ENCODE peak calls at places on chromosomes 16 and 17, in seven cellular contexts. H, D, K, W, R, Z and A are unnamed samples.
A peak's percentile ranks its signal among the peaks of the same experiment; 100 is the strongest.

GRCh38 chr17:69539274-69539673 is 124.8 kb downstream of the MAP2K6 start:
- DNase-seq in K (no peak), W (no peak), D (no peak), H (no peak), Z (no peak), R (no peak), A (no peak)

GRCh38 chr17:1164935-1165556 is 14.7 kb downstream of the ABR start:
- DNase-seq in H (no peak), Z (no peak), R (no peak), K (no peak), W (no peak), D (no peak), A (no peak)

GRCh38 chr17:80712610-80713009 is 168.0 kb downstream of the RPTOR start:
- DNase-seq in R (no peak), K (no peak), H (no peak), Z (no peak), W (no peak), D (no peak), A (no peak)

GRCh38 chr17:15278381-15278780 is 13.3 kb upstream of the PMP22 start:
- DNase-seq in R (no peak), Z (no peak), D (no peak), K (no peak), H (no peak), W (no peak), A (no peak)

GRCh38 chr17:34261568-34261967 is 6.5 kb downstream of the CCL2 start:
- DNase-seq in K (no peak), D (no peak), R (no peak), H (no peak), Z (no peak), W (no peak), A (no peak)

GRCh38 chr17:35087731-35088646 is 24.5 kb upstream of the RFFL start:
- DNase-seq in K (peak; percentile 74), H (no peak), W (no peak), R (no peak), D (peak; percentile 69), Z (peak; percentile 49), A (peak; percentile 70)

GRCh38 chr16:85221810-85222150 is 109.5 kb upstream of the CIBAR2 start:
- DNase-seq in H (no peak), D (no peak), R (no peak), K (no peak), W (no peak), Z (no peak), A (no peak)

GRCh38 chr17:76208120-76208519 is 32.2 kb downstream of the RNF157 start:
- DNase-seq in Z (no peak), R (no peak), W (no peak), H (peak; percentile 66), D (no peak), K (no peak), A (no peak)

GRCh38 chr17:7745748-7746470 is 28.4 kb downstream of the DNAH2 start:
- DNase-seq in D (no peak), K (peak; percentile 33), W (peak; percentile 73), H (no peak), R (no peak), Z (peak; percentile 61), A (no peak)

GRCh38 chr17:82848022-82848592 is 8.3 kb upstream of the ZNF750 start:
- DNase-seq in H (no peak), Z (peak; percentile 83), W (no peak), R (no peak), K (no peak), D (no peak), A (no peak)

GRCh38 chr16:67040906-67041305 is 12.0 kb downstream of the CBFB start:
- DNase-seq in W (no peak), D (no peak), K (no peak), R (no peak), H (no peak), Z (no peak), A (no peak)

GRCh38 chr17:65975878-65976277 is 216.1 kb downstream of the CEP112 start:
- DNase-seq in H (no peak), R (no peak), K (no peak), D (no peak), Z (no peak), W (no peak), A (no peak)

GRCh38 chr16:27718767-27719445 is 169.0 kb downstream of the KATNIP start:
- DNase-seq in W (peak; percentile 40), D (peak; percentile 56), K (no peak), H (no peak), R (no peak), Z (peak; percentile 77), A (no peak)

GRCh38 chr17:73281926-73282325 is 20.2 kb upstream of the CPSF4L start:
- DNase-seq in Z (no peak), R (no peak), W (no peak), H (peak; percentile 76), K (no peak), D (no peak), A (no peak)

GRCh38 chr17:47087093-47087492 is 102.0 kb downstream of the CDC27 start:
- DNase-seq in Z (peak; percentile 28), K (no peak), W (no peak), R (no peak), D (no peak), H (no peak), A (no peak)

GRCh38 chr17:31696184-31696602 is 162.9 kb downstream of the COPRS start:
- DNase-seq in H (no peak), R (peak; percentile 49), K (no peak), D (peak; percentile 90), Z (peak; percentile 50), W (no peak), A (no peak)

GRCh38 chr17:78834571-78834970 is 6.0 kb downstream of the USP36 start:
- DNase-seq in H (no peak), Z (no peak), K (no peak), D (no peak), R (no peak), W (no peak), A (no peak)

GRCh38 chr16:24580665-24581064 is 41.3 kb downstream of the RBBP6 start:
- DNase-seq in R (no peak), K (no peak), W (no peak), H (no peak), D (peak; percentile 41), Z (no peak), A (peak; percentile 25)

GRCh38 chr17:82031303-82031884 is at the start of gene RAC3:
- DNase-seq in Z (no peak), W (no peak), H (no peak), D (peak; percentile 93), R (no peak), K (peak; percentile 71), A (peak; percentile 66)

GRCh38 chr17:4728124-4728523 is 3.1 kb upstream of the MED11 start:
- DNase-seq in D (no peak), R (no peak), H (no peak), K (no peak), W (no peak), Z (no peak), A (no peak)

GRCh38 chr16:87951550-87952538 is 610 bp downstream of the BANP start:
- DNase-seq in R (no peak), W (no peak), K (peak; percentile 30), H (no peak), Z (peak; percentile 48), D (peak; percentile 46), A (no peak)

GRCh38 chr17:80101946-80102706 is 745 bp downstream of the GAA start:
- DNase-seq in D (peak; percentile 74), K (peak; percentile 57), Z (peak; percentile 30), W (no peak), H (no peak), R (no peak), A (no peak)

GRCh38 chr17:49775546-49776260 is 11.8 kb upstream of the FAM117A start:
- DNase-seq in D (no peak), K (no peak), Z (peak; percentile 18), H (no peak), W (no peak), R (no peak), A (no peak)

GRCh38 chr17:21368545-21369246 is 7.5 kb upstream of the KCNJ12 start:
- DNase-seq in H (no peak), D (no peak), Z (no peak), W (no peak), R (no peak), K (no peak), A (no peak)

GRCh38 chr17:52170963-52171572 is 12.6 kb upstream of the CA10 start:
- DNase-seq in R (no peak), W (no peak), H (no peak), K (peak; percentile 4), D (peak; percentile 59), Z (peak; percentile 13), A (peak; percentile 45)

GRCh38 chr17:33667052-33667509 is 374.0 kb upstream of the ASIC2 start:
- DNase-seq in W (no peak), D (no peak), H (peak; percentile 48), R (no peak), K (peak; percentile 7), Z (no peak), A (no peak)

GRCh38 chr17:15260376-15261062 is 4.6 kb downstream of the PMP22 start:
- DNase-seq in Z (peak; percentile 35), W (no peak), K (peak; percentile 81), H (no peak), D (peak; percentile 94), R (peak; percentile 92), A (peak; percentile 58)

GRCh38 chr16:586645-587590 is 2.9 kb upstream of the RAB40C start:
- DNase-seq in D (no peak), K (no peak), W (no peak), H (no peak), R (no peak), Z (no peak), A (no peak)

GRCh38 chr17:80703109-80703508 is 158.5 kb downstream of the RPTOR start:
- DNase-seq in D (no peak), W (no peak), R (no peak), K (no peak), Z (no peak), H (no peak), A (no peak)

GRCh38 chr16:9003322-9003721 is 39.6 kb upstream of the USP7 start:
- DNase-seq in W (no peak), H (no peak), D (no peak), Z (no peak), K (no peak), R (no peak), A (peak; percentile 96)
- TF ChIP-seq JUND in W (no peak), H (no peak), D (no peak), Z (no peak), K (no peak), R (no peak), A (no peak)

DNA sequence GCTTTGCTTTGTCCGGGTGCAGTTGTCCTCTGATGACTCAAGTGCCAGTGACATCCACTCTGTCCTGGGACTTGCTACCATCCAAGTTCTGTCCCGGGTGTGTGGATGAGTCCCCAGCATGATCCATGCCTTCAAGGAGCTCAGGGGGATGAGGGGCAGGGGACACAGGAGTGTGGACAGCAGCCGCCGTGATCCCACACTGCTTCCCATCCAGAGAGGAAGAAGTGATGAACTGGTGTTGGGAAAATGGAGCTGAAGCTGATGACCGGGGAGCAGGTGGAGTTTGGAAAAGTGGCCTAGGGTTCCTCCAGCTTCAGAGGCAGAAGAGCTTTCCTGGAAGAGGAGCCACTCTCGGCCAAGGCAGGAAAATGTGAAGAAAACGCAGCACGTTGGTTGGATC is 249.6 kb upstream of the TNRC6C start:
- DNase-seq in R (no peak), D (no peak), K (no peak), Z (no peak), H (no peak), W (no peak), A (no peak)
- TF ChIP-seq JUND in R (no peak), D (no peak), K (no peak), Z (no peak), H (no peak), W (no peak), A (no peak)

GRCh38 chr16:22625948-22626347 is 115.3 kb downstream of the NPIPB5 start:
- DNase-seq in Z (no peak), R (no peak), H (no peak), W (no peak), D (no peak), K (no peak), A (no peak)
- TF ChIP-seq JUND in Z (no peak), R (no peak), H (no peak), W (no peak), D (no peak), K (no peak), A (no peak)

GRCh38 chr16:54493594-54493993 is 207.0 kb upstream of the IRX3 start:
- DNase-seq in K (no peak), R (no peak), D (no peak), W (no peak), H (no peak), Z (no peak), A (no peak)
- TF ChIP-seq JUND in K (no peak), R (no peak), D (no peak), W (no peak), H (no peak), Z (no peak), A (no peak)